ENCODE peak calls at places on chromosomes 3 and 15, in six cellular contexts. L, O, Z, U, K and T are unnamed samples.
A peak's percentile ranks its signal among the peaks of the same experiment; 100 is the strongest.

GRCh38 chr15:90213818-90214204 is 12.7 kb downstream of the SEMA4B start:
- DNase-seq in L (no peak), O (no peak), Z (no peak), U (no peak), K (no peak), T (no peak)

GRCh38 chr15:88663216-88663615 is 24.4 kb downstream of the ISG20 start:
- DNase-seq in L (no peak), O (no peak), Z (no peak), U (no peak), K (no peak), T (no peak)

GRCh38 chr3:171185359-171185758 is 158.8 kb upstream of the SLC2A2 start:
- DNase-seq in L (no peak), O (no peak), Z (no peak), U (no peak), K (no peak), T (no peak)

GRCh38 chr15:32657198-32657886 is 15.8 kb downstream of the SCG5 start:
- DNase-seq in L (no peak), O (no peak), Z (no peak), U (no peak), K (no peak), T (no peak)

GRCh38 chr3:135982922-135983581 is 17.5 kb downstream of the PPP2R3A start:
- DNase-seq in L (no peak), O (no peak), Z (no peak), U (no peak), K (no peak), T (no peak)

GRCh38 chr15:66698971-66699370 is 3.1 kb upstream of the SMAD6 start:
- DNase-seq in L (no peak), O (no peak), Z (no peak), U (no peak), K (no peak), T (no peak)

GRCh38 chr3:159045279-159045678 is 243.4 kb downstream of the MFSD1 start:
- DNase-seq in L (no peak), O (peak; percentile 28), Z (no peak), U (no peak), K (no peak), T (no peak)

GRCh38 chr15:39936187-39936586 is 2.3 kb downstream of the EIF2AK4 start:
- DNase-seq in L (no peak), O (no peak), Z (no peak), U (no peak), K (no peak), T (no peak)

GRCh38 chr3:113676252-113676651 is 20.2 kb downstream of the USF3 start:
- DNase-seq in L (no peak), O (no peak), Z (no peak), U (no peak), K (no peak), T (no peak)

GRCh38 chr15:47505712-47506542 is 211.4 kb upstream of the SEMA6D start:
- DNase-seq in L (no peak), O (peak; percentile 82), Z (no peak), U (no peak), K (no peak), T (no peak)

GRCh38 chr3:36380171-36381031 is at the start of gene STAC:
- DNase-seq in L (peak; percentile 39), O (peak; percentile 31), Z (no peak), U (no peak), K (peak; percentile 82), T (no peak)

GRCh38 chr3:119695480-119695879 is 7.3 kb upstream of the CFAP91 start:
- DNase-seq in L (no peak), O (peak; percentile 23), Z (no peak), U (no peak), K (no peak), T (no peak)

GRCh38 chr15:63277893-63278505 is 594 bp downstream of the APH1B start:
- DNase-seq in L (no peak), O (no peak), Z (no peak), U (no peak), K (no peak), T (no peak)

GRCh38 chr3:126858887-126859286 is 124.0 kb upstream of the PLXNA1 start:
- DNase-seq in L (no peak), O (peak; percentile 98), Z (no peak), U (no peak), K (no peak), T (no peak)

GRCh38 chr3:26428992-26429391 is 193.6 kb upstream of the LRRC3B start:
- DNase-seq in L (no peak), O (no peak), Z (no peak), U (no peak), K (no peak), T (no peak)

GRCh38 chr3:182544542-182544941 is 248.8 kb upstream of the ATP11B start:
- DNase-seq in L (no peak), O (no peak), Z (no peak), U (no peak), K (no peak), T (no peak)